ENCODE peak calls at places on chromosome 16, in six cellular contexts. T is activated T-helper 1 cell treated with anti-CD3 and anti-CD28 coated beads, Interleukin-12 subunit alpha, Interleukin-12 subunit beta, Interleukin-2, Interleukin-4 antibody, amounts not matched to agents 30 ng/mL and 10 ng/mL and 1 ng/mL, durations not matched to agents 14 hours and 24 hours and 36 hours; G is astrocyte of the spinal cord; F is putamen; Y is NCI-H1436; I is CD8-positive, alpha-beta memory T cell. D is an unnamed sample.

GRCh38 chr16:21166561-21166961 is 8.1 kb downstream of the LDAF1 start:
- DNase-seq in T (no peak), I (no peak), G (peak), F (no peak), Y (no peak), D (no peak)

GRCh38 chr16:31329671-31330552 is 25.1 kb upstream of the ITGAX start:
- DNase-seq in I (no peak), Y (no peak), F (no peak), G (no peak), T (no peak), D (no peak)

GRCh38 chr16:85699224-85699558 is 10.4 kb upstream of the GINS2 start:
- DNase-seq in F (no peak), Y (no peak), I (no peak), G (no peak), T (no peak), D (no peak)

GRCh38 chr16:21338537-21339268 is 60.6 kb upstream of the CRYM start:
- DNase-seq in T (no peak), I (no peak), G (no peak), F (no peak), Y (no peak), D (no peak)

GRCh38 chr16:26710475-26710874 is 356.3 kb upstream of the C16orf82 start:
- DNase-seq in F (no peak), Y (no peak), I (no peak), T (no peak), G (no peak), D (no peak)

GRCh38 chr16:17432902-17433576 is 37.7 kb downstream of the XYLT1 start:
- DNase-seq in I (no peak), Y (no peak), G (no peak), T (no peak), F (no peak), D (no peak)

GRCh38 chr16:23069844-23070243 is 79.4 kb downstream of the USP31 start:
- DNase-seq in T (no peak), I (no peak), Y (no peak), F (no peak), G (no peak), D (no peak)

GRCh38 chr16:14301150-14302030 is 230.3 kb downstream of the MRTFB start:
- DNase-seq in T (no peak), Y (no peak), I (no peak), F (no peak), G (no peak), D (no peak)

GRCh38 chr16:56300901-56301351 is 109.6 kb downstream of the GNAO1 start:
- DNase-seq in F (no peak), T (no peak), I (no peak), G (peak), Y (no peak), D (no peak)

GRCh38 chr16:72983241-72983640 is 64.7 kb downstream of the ZFHX3 start:
- DNase-seq in I (no peak), G (no peak), T (no peak), F (no peak), Y (no peak), D (no peak)

GRCh38 chr16:57956270-57956808 is 14.6 kb downstream of the CNGB1 start:
- DNase-seq in I (peak), G (no peak), Y (no peak), F (no peak), T (no peak), D (no peak)

GRCh38 chr16:88283596-88283995 is 99.2 kb upstream of the ZNF469 start:
- DNase-seq in G (no peak), Y (no peak), I (no peak), F (no peak), T (no peak), D (no peak)

GRCh38 chr16:2795714-2796143 is 2.5 kb upstream of the PRSS41 start:
- DNase-seq in Y (no peak), F (no peak), G (no peak), I (peak), T (no peak), D (no peak)

GRCh38 chr16:17369441-17369951 is 101.3 kb downstream of the XYLT1 start:
- DNase-seq in Y (no peak), F (peak), G (no peak), T (peak), I (peak), D (peak)